ENCODE peak calls at places on chromosomes 3 and 15, in seven cellular contexts. H, B, P, G, X, T and N are unnamed samples.

GRCh38 chr15:91407237-91407889 is 307.3 kb downstream of the SV2B start:
- DNase-seq in G (no peak), T (no peak), H (no peak), P (no peak), B (no peak), X (no peak), N (no peak)

GRCh38 chr3:49799761-49800160 is at the start of gene CDHR4:
- DNase-seq in G (no peak), T (peak; percentile 59), X (no peak), H (no peak), B (no peak), P (no peak), N (peak; percentile 87)

GRCh38 chr3:22013641-22014040 is 262.6 kb upstream of the ZNF385D start:
- DNase-seq in G (no peak), T (no peak), H (no peak), B (no peak), X (no peak), P (no peak), N (no peak)

GRCh38 chr3:97910931-97911351 is 61.3 kb downstream of the RIOX2 start:
- DNase-seq in G (no peak), H (no peak), X (peak; percentile 5), T (no peak), P (no peak), B (no peak), N (no peak)

GRCh38 chr15:58590236-58590635 is 158.4 kb downstream of the LIPC start:
- DNase-seq in X (no peak), T (no peak), B (no peak), H (no peak), G (no peak), P (no peak), N (no peak)

GRCh38 chr15:40323953-40324937 is 753 bp downstream of the INAFM2 start:
- DNase-seq in B (no peak), X (no peak), T (no peak), G (no peak), H (peak; percentile 9), P (peak; percentile 31), N (no peak)

GRCh38 chr3:65052101-65052500 is 364.3 kb upstream of the ADAMTS9 start:
- DNase-seq in P (no peak), X (no peak), H (no peak), G (no peak), T (no peak), B (no peak), N (no peak)

GRCh38 chr15:29129221-29129620 is 140.4 kb downstream of the NSMCE3 start:
- DNase-seq in P (no peak), B (no peak), X (no peak), H (no peak), T (no peak), G (no peak), N (no peak)

GRCh38 chr15:99631256-99631655 is 65.5 kb downstream of the MEF2A start:
- DNase-seq in G (no peak), B (no peak), P (no peak), H (no peak), X (peak; percentile 61), T (no peak), N (no peak)

GRCh38 chr3:149330609-149331008 is 2.8 kb downstream of the TM4SF18 start:
- DNase-seq in H (no peak), P (no peak), B (no peak), G (no peak), X (no peak), T (no peak), N (no peak)

GRCh38 chr15:64288999-64289398 is 67.0 kb downstream of the CSNK1G1 start:
- DNase-seq in T (no peak), G (no peak), P (no peak), X (no peak), H (no peak), B (no peak), N (no peak)

GRCh38 chr3:69770976-69771634 is 31.8 kb downstream of the MITF start:
- DNase-seq in G (no peak), X (no peak), T (no peak), B (no peak), P (no peak), H (no peak), N (no peak)

GRCh38 chr15:62847900-62848489 is 194.6 kb upstream of the TPM1 start:
- DNase-seq in P (peak; percentile 40), T (no peak), B (no peak), G (peak; percentile 32), X (no peak), H (no peak), N (peak; percentile 89)

GRCh38 chr3:188442430-188442829 is 288.5 kb downstream of the LPP start:
- DNase-seq in P (no peak), T (no peak), H (no peak), B (no peak), G (no peak), X (no peak), N (no peak)

GRCh38 chr15:92541197-92542190 is 114.1 kb downstream of the FAM174B start:
- DNase-seq in G (no peak), P (no peak), B (no peak), T (peak; percentile 18), H (no peak), X (no peak), N (no peak)

GRCh38 chr15:39286706-39287105 is 294.2 kb upstream of the THBS1 start:
- DNase-seq in B (no peak), P (no peak), H (no peak), G (no peak), T (no peak), X (no peak), N (no peak)

GRCh38 chr3:112855883-112856282 is 9.2 kb upstream of the CD200R1L start:
- DNase-seq in B (no peak), G (no peak), P (no peak), X (no peak), T (no peak), H (no peak), N (no peak)

GRCh38 chr15:49741721-49742120 is 120.9 kb downstream of the DTWD1 start:
- DNase-seq in P (no peak), G (no peak), T (no peak), B (no peak), H (no peak), X (no peak), N (peak; percentile 76)

GRCh38 chr3:49397470-49397869 is 14.3 kb downstream of the RHOA start:
- DNase-seq in H (no peak), X (no peak), B (no peak), G (no peak), T (no peak), P (no peak), N (no peak)

GRCh38 chr15:55916666-55917409 is 76.6 kb downstream of the NEDD4 start:
- DNase-seq in T (no peak), P (no peak), X (no peak), G (no peak), B (no peak), H (no peak), N (no peak)

GRCh38 chr3:141556034-141556433 is 69.2 kb downstream of the RASA2 start:
- DNase-seq in X (no peak), H (no peak), T (no peak), G (no peak), P (peak; percentile 18), B (no peak), N (no peak)

GRCh38 chr3:185327052-185327451 is 35.9 kb upstream of the MAP3K13 start:
- DNase-seq in H (no peak), P (no peak), T (no peak), X (no peak), B (no peak), G (no peak), N (no peak)

GRCh38 chr3:71566776-71567175 is 16.8 kb downstream of the FOXP1 start:
- DNase-seq in H (no peak), X (no peak), G (no peak), T (no peak), P (no peak), B (no peak), N (no peak)

GRCh38 chr3:127658234-127658633 is 14.5 kb upstream of the ABTB1 start:
- DNase-seq in P (no peak), H (no peak), B (no peak), X (no peak), T (no peak), G (no peak), N (no peak)

GRCh38 chr15:70509282-70510272 is 253.8 kb downstream of the UACA start:
- DNase-seq in X (no peak), P (no peak), B (no peak), T (no peak), G (no peak), H (no peak), N (peak; percentile 58)

GRCh38 chr3:150082898-150083652 is 112.4 kb upstream of the PFN2 start:
- DNase-seq in H (no peak), B (no peak), P (no peak), T (no peak), G (no peak), X (no peak), N (no peak)

GRCh38 chr3:146115619-146116018 is 45.4 kb downstream of the PLOD2 start:
- DNase-seq in T (no peak), P (no peak), X (no peak), G (no peak), H (no peak), B (no peak), N (no peak)

GRCh38 chr3:128322030-128323022 is 144.4 kb downstream of the DNAJB8 start:
- DNase-seq in G (peak; percentile 30), P (peak; percentile 20), T (no peak), H (peak; percentile 67), B (peak; percentile 61), X (no peak), N (no peak)

GRCh38 chr15:79128556-79128955 is 38.0 kb upstream of the RASGRF1 start:
- DNase-seq in H (no peak), X (no peak), T (no peak), P (no peak), G (no peak), B (no peak), N (no peak)

GRCh38 chr15:92158426-92158825 is 235.3 kb upstream of the ST8SIA2 start:
- DNase-seq in G (no peak), H (no peak), X (no peak), P (peak; percentile 36), T (no peak), B (no peak), N (no peak)

GRCh38 chr3:177041021-177041729 is 156.1 kb downstream of the TBL1XR1 start:
- DNase-seq in P (no peak), T (no peak), G (no peak), X (no peak), H (no peak), B (no peak), N (no peak)

GRCh38 chr15:88987951-88988671 is 74.9 kb upstream of the MFGE8 start:
- DNase-seq in B (no peak), G (no peak), P (no peak), X (no peak), H (no peak), T (no peak), N (no peak)

GRCh38 chr3:197408177-197408957 is 110.0 kb upstream of the DLG1 start:
- DNase-seq in B (no peak), T (peak; percentile 13), H (no peak), X (no peak), P (no peak), G (no peak), N (peak; percentile 44)

GRCh38 chr3:160287666-160288065 is 62.4 kb downstream of the C3orf80 start:
- DNase-seq in T (no peak), P (no peak), G (no peak), B (no peak), X (no peak), H (no peak), N (no peak)

GRCh38 chr15:100712226-100712625 is 109.8 kb downstream of the ASB7 start:
- DNase-seq in G (no peak), B (no peak), X (no peak), P (no peak), T (no peak), H (no peak), N (peak; percentile 94)

GRCh38 chr3:9168230-9168629 is 81.2 kb downstream of the SRGAP3 start:
- DNase-seq in P (peak; percentile 59), H (peak; percentile 9), T (no peak), X (peak; percentile 71), G (peak; percentile 68), B (no peak), N (no peak)

GRCh38 chr3:58665410-58665809 is 1.2 kb downstream of the FAM3D start:
- DNase-seq in X (no peak), H (no peak), T (no peak), P (no peak), G (no peak), B (no peak), N (no peak)

GRCh38 chr3:134485075-134485536 is 679 bp downstream of the ANAPC13 start:
- DNase-seq in T (no peak), X (no peak), H (no peak), P (no peak), G (no peak), B (no peak), N (no peak)